ENCODE peak calls at places on chromosomes 1 and 21, in eight cellular contexts. W is HCT116, H is GM23248, J is neural progenitor cell, X is PC-3, B is hepatocyte, K is GM23338, C is SK-N-SH. F is an unnamed sample. For H3K27me3, the result is how much of the 10 kb centered on the place peaks cover.

GRCh38 chr1:153957744-153958110 is 685 bp downstream of the CRTC2 start:
- DNase-seq in W (no peak), H (no peak), J (no peak), X (no peak), B (no peak), K (peak), C (no peak), F (peak)

GRCh38 chr21:29231781-29232548 is 66.8 kb upstream of the BACH1 start:
- DNase-seq in W (no peak), H (no peak), J (no peak), X (no peak), B (no peak), K (no peak), C (no peak), F (no peak)

GRCh38 chr1:77378723-77379533 is 97.1 kb downstream of the AK5 start:
- DNase-seq in W (no peak), H (no peak), J (no peak), X (peak), B (peak), K (peak), C (no peak), F (no peak)

GRCh38 chr21:41767606-41768370 is 936 bp upstream of the RIPK4 start:
- DNase-seq in W (no peak), H (peak), J (peak), X (peak), B (peak), K (peak), C (no peak), F (no peak)

GRCh38 chr1:186155594-186155993 is 219.5 kb downstream of the TPR start:
- DNase-seq in W (peak), H (peak), J (peak), X (peak), B (peak), K (peak), C (peak), F (peak)

GRCh38 chr21:34204021-34204420 is 130.6 kb downstream of the MRPS6 start:
- DNase-seq in W (no peak), H (no peak), J (no peak), X (no peak), B (no peak), K (no peak), C (no peak), F (no peak)

GRCh38 chr1:155177192-155177917 is 3.7 kb downstream of the TRIM46 start:
- DNase-seq in W (no peak), H (no peak), J (no peak), X (peak), B (no peak), K (no peak), C (peak), F (no peak)

GRCh38 chr1:161511018-161511755 is 5.9 kb downstream of the FCGR2A start:
- DNase-seq in W (no peak), H (no peak), J (no peak), X (no peak), B (peak), K (no peak), C (no peak), F (no peak)

GRCh38 chr1:48236716-48237470 is 14.4 kb downstream of the SLC5A9 start:
- DNase-seq in W (peak), H (peak), J (peak), X (peak), B (peak), K (peak), C (peak), F (peak)

GRCh38 chr1:210978316-210978993 is 155.5 kb downstream of the KCNH1 start:
- DNase-seq in W (no peak), H (no peak), J (no peak), X (no peak), B (no peak), K (no peak), C (no peak), F (no peak)

GRCh38 chr1:201917362-201918033 is 28.8 kb downstream of the SHISA4 start:
- DNase-seq in W (no peak), H (peak), J (no peak), X (no peak), B (peak), K (no peak), C (no peak), F (no peak)

GRCh38 chr21:20591294-20591693 is 406.9 kb upstream of the NCAM2 start:
- DNase-seq in W (no peak), H (no peak), J (no peak), X (peak), B (no peak), K (no peak), C (no peak), F (no peak)

GRCh38 chr1:69551476-69552324 is 16.0 kb upstream of the LRRC7 start:
- DNase-seq in W (no peak), H (no peak), J (peak), X (peak), B (no peak), K (no peak), C (no peak), F (no peak)

GRCh38 chr1:45005761-45006160 is 5.4 kb downstream of the HECTD3 start:
- DNase-seq in W (no peak), H (no peak), J (no peak), X (no peak), B (no peak), K (no peak), C (no peak), F (no peak)

GRCh38 chr21:44919111-44919912 is 1.4 kb downstream of the ITGB2 start:
- DNase-seq in W (no peak), H (peak), J (no peak), X (no peak), B (no peak), K (no peak), C (no peak), F (no peak)

GRCh38 chr21:27532081-27532480 is 565.2 kb upstream of the ADAMTS5 start:
- DNase-seq in W (no peak), H (peak), J (no peak), X (peak), B (peak), K (no peak), C (no peak), F (no peak)

GRCh38 chr1:172948457-172948856 is 102.3 kb downstream of the TNFSF18 start:
- DNase-seq in W (no peak), H (peak), J (no peak), X (peak), B (no peak), K (no peak), C (no peak), F (no peak)

GRCh38 chr21:45471229-45472052 is 66.5 kb downstream of the COL18A1 start:
- DNase-seq in W (no peak), H (peak), J (no peak), X (peak), B (peak), K (no peak), C (no peak), F (no peak)

GRCh38 chr1:170146861-170147260 is 1.1 kb downstream of the NTMT2 start:
- DNase-seq in W (no peak), H (no peak), J (no peak), X (no peak), B (no peak), K (no peak), C (no peak), F (no peak)

GRCh38 chr1:45615885-45616284 is 8.0 kb downstream of the CCDC17 start:
- DNase-seq in W (no peak), H (no peak), J (no peak), X (no peak), B (no peak), K (no peak), C (no peak), F (no peak)

GRCh38 chr1:96845464-96845863 is 123.9 kb downstream of the PTBP2 start:
- DNase-seq in W (peak), H (peak), J (peak), X (peak), B (peak), K (peak), C (no peak), F (no peak)

GRCh38 chr1:21622466-21623315 is 46.5 kb downstream of the RAP1GAP start:
- DNase-seq in W (no peak), H (peak), J (peak), X (peak), B (peak), K (peak), C (peak), F (peak)

GRCh38 chr21:44939532-44940115 is at the start of gene SLX9:
- DNase-seq in W (peak), H (peak), J (peak), X (peak), B (peak), K (peak), C (peak), F (peak)

GRCh38 chr1:197178998-197179397 is 32.5 kb upstream of the ASPM start:
- DNase-seq in W (no peak), H (peak), J (no peak), X (peak), B (no peak), K (no peak), C (no peak), F (peak)

GRCh38 chr1:8096105-8097011 is 70.2 kb upstream of the ERRFI1 start:
- DNase-seq in W (peak), H (peak), J (no peak), X (peak), B (no peak), K (no peak), C (no peak), F (no peak)

GRCh38 chr1:2641381-2642130 is 8.7 kb upstream of the MMEL1 start:
- DNase-seq in W (no peak), H (no peak), J (peak), X (no peak), B (peak), K (peak), C (peak), F (no peak)

GRCh38 chr1:168613689-168614655 is 37.6 kb downstream of the XCL1 start:
- DNase-seq in W (no peak), H (no peak), J (peak), X (no peak), B (no peak), K (no peak), C (peak), F (no peak)

GRCh38 chr1:174626031-174627020 is 178.6 kb downstream of the GPR52 start:
- DNase-seq in W (peak), H (peak), J (peak), X (peak), B (no peak), K (peak), C (no peak), F (no peak)

GRCh38 chr1:183370399-183371058 is 47.7 kb downstream of the NMNAT2 start:
- DNase-seq in W (no peak), H (no peak), J (no peak), X (peak), B (no peak), K (no peak), C (no peak), F (no peak)

GRCh38 chr1:54287821-54288220 is 87.9 kb downstream of the MRPL37 start:
- DNase-seq in W (no peak), H (peak), J (no peak), X (no peak), B (no peak), K (no peak), C (no peak), F (no peak)

GRCh38 chr1:116680752-116681151 is 13.2 kb upstream of the IGSF3 start:
- DNase-seq in W (no peak), H (no peak), J (no peak), X (no peak), B (no peak), K (no peak), C (no peak), F (no peak)
- H2AFZ ChIP-seq in W (no peak), H (no peak), J (no peak), X (no peak), B (no peak), K (no peak), C (no peak), F (no peak)

DNA sequence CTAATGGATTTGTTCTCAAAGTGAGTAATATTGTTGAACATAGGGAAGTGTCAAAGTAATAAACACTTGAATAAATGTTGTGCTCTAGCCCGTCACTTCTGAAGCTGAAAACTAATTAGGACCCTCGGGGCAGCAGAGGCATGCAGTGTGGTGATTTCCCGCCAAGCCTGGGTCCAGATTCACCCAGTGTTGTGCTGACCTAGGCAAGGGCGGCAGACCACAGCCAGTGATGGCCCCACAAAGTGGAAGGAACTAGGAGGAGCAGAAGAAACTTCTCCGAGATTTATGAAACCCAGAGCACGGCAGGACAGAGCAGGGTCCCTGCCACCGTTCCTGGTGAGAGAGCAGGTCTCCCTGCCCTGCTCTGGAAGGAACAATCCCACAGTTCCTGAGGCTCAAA is 172.7 kb upstream of the C1orf174 start:
- DNase-seq in W (no peak), H (no peak), J (no peak), X (no peak), B (no peak), K (no peak), C (no peak), F (no peak)
- H3K27me3 ChIP-seq in W (under half), H (under half), J (under half), X (half or more), B (under half), K (under half), C (under half), F (half or more)

GRCh38 chr1:51270751-51271150 is 34.7 kb downstream of the RNF11 start:
- DNase-seq in W (no peak), H (peak), J (no peak), X (no peak), B (no peak), K (no peak), C (no peak), F (no peak)

GRCh38 chr1:51266181-51266580 is 30.1 kb downstream of the RNF11 start:
- DNase-seq in W (no peak), H (no peak), J (no peak), X (no peak), B (no peak), K (no peak), C (no peak), F (no peak)

GRCh38 chr1:51266791-51267190 is 30.7 kb downstream of the RNF11 start:
- DNase-seq in W (no peak), H (no peak), J (no peak), X (no peak), B (no peak), K (no peak), C (no peak), F (no peak)

GRCh38 chr1:51265618-51266017 is 29.5 kb downstream of the RNF11 start:
- DNase-seq in W (no peak), H (no peak), J (no peak), X (no peak), B (no peak), K (no peak), C (no peak), F (no peak)

GRCh38 chr1:51268675-51269033 is 32.6 kb downstream of the RNF11 start:
- DNase-seq in W (no peak), H (peak), J (no peak), X (no peak), B (no peak), K (no peak), C (no peak), F (no peak)
- TF ChIP-seq EZH2phosphoT487 in W (no peak), H (no peak), J (no peak), X (no peak), B (no peak), K (no peak), C (no peak), F (no peak)

DNA sequence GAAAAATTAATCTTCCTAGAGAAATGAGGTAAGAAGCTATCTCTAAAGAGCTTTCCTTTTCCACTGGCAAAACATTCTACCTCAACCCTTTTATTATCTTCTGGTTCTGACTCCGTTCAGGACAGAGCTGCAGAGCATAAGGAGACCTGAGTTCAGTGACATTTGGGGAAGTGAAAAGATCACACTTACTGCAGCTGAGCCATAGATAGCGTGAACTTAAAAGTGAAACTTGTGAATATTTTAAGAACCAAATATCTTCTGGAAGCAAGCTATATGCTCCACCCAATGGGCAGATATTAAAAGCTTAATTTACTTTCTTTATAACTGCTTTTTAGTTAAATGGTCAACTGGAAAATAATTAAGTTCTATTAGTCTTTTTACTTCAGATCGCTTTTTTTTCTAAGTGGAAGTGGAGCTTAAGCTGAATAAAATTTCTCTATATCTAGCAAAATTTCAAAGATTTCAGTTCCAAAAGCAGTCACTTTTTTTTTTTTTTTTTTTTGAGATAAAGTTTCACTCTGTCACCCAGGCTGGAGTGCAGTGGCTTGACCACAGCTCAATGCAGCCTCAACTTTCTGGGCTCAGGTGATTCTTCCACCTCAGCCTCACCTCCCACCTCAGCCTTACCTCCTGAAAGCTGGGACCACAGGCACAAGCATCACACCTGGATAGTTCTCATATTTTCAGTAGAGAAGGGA is 11.9 kb downstream of the PTPN22 start:
- DNase-seq in W (no peak), H (peak), J (no peak), X (no peak), B (no peak), K (no peak), C (no peak), F (peak)
- H2AFZ ChIP-seq in W (no peak), H (peak), J (peak), X (no peak), B (no peak), K (no peak), C (peak), F (no peak)

DNA sequence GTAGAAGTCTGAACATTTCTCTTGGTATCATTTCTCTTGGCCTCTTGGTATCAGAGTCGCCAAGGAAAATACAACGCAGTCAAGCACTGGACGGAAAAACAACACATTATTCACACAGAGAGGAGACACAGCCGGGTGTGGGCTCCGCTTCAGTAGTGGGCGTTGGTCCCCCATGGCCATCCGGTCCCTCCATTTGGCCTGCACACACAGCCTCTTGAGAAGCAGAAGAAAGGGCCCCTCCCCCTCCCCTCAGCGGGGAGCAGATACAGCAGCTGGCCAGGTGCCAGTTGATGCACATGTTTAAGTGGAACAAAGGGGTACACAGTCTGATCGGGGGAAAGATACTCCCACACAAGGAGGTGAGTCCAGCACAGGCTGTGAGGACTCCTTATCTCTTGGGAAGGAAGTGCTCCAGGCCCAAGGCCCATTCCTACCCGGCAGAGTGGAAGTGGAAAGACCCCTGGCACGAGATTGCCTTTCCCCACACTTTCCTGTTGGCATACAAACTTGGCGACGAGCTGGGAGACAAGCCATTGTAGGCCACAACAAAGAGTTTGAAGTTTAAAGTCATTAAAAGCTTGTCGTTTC is 311.3 kb downstream of the FAM72C start:
- DNase-seq in W (no peak), H (no peak), J (no peak), X (no peak), B (no peak), K (no peak), C (no peak), F (no peak)
- H3K27me3 ChIP-seq in W (under half), H (under half), J (under half), X (under half), B (under half), K (under half), C (under half), F (under half)